ENCODE peak calls at places on chromosome 2, in eight cellular contexts. X, P, R, Q, Z, K, I and J are unnamed samples.

GRCh38 chr2:71492112-71492511 is 38.8 kb downstream of the DYSF start:
- DNase-seq in X (no peak), P (no peak), R (no peak), Q (peak), Z (no peak), K (no peak), I (no peak), J (no peak)

GRCh38 chr2:145744541-145745386 is 1224.8 kb upstream of the ZEB2 start:
- DNase-seq in X (no peak), P (no peak), R (no peak), Q (no peak), Z (no peak), K (no peak), I (no peak), J (no peak)

GRCh38 chr2:212066546-212066945 is 472.1 kb downstream of the ERBB4 start:
- DNase-seq in X (no peak), P (no peak), R (no peak), Q (no peak), Z (no peak), K (no peak), I (no peak), J (no peak)

GRCh38 chr2:206555721-206556120 is 86.6 kb upstream of the FAM237A start:
- DNase-seq in X (no peak), P (no peak), R (no peak), Q (no peak), Z (no peak), K (no peak), I (no peak), J (no peak)

GRCh38 chr2:153416071-153416470 is 62.5 kb downstream of the RPRM start:
- DNase-seq in X (no peak), P (no peak), R (no peak), Q (no peak), Z (no peak), K (no peak), I (no peak), J (no peak)

GRCh38 chr2:176729706-176730569 is 460.7 kb downstream of the MTX2 start:
- DNase-seq in X (no peak), P (no peak), R (no peak), Q (no peak), Z (no peak), K (no peak), I (no peak), J (no peak)

GRCh38 chr2:191222507-191222906 is 22.7 kb upstream of the MYO1B start:
- DNase-seq in X (no peak), P (no peak), R (no peak), Q (no peak), Z (no peak), K (no peak), I (no peak), J (no peak)

GRCh38 chr2:156379069-156379468 is 46.5 kb upstream of the NR4A2 start:
- DNase-seq in X (no peak), P (no peak), R (no peak), Q (no peak), Z (no peak), K (no peak), I (no peak), J (no peak)

GRCh38 chr2:45182667-45183620 is 173.7 kb upstream of the SIX2 start:
- DNase-seq in X (no peak), P (no peak), R (no peak), Q (no peak), Z (no peak), K (no peak), I (no peak), J (no peak)

GRCh38 chr2:75547345-75548035 is 13.2 kb downstream of the EVA1A start:
- DNase-seq in X (no peak), P (no peak), R (no peak), Q (no peak), Z (no peak), K (no peak), I (no peak), J (no peak)

GRCh38 chr2:5725794-5726463 is 33.7 kb downstream of the SOX11 start:
- DNase-seq in X (no peak), P (no peak), R (peak), Q (no peak), Z (no peak), K (no peak), I (peak), J (no peak)

GRCh38 chr2:235940330-235940729 is 227.9 kb downstream of the GBX2 start:
- DNase-seq in X (no peak), P (no peak), R (no peak), Q (peak), Z (no peak), K (no peak), I (no peak), J (peak)

GRCh38 chr2:234964631-234965461 is 13.0 kb downstream of the SH3BP4 start:
- DNase-seq in X (peak), P (no peak), R (no peak), Q (peak), Z (peak), K (no peak), I (no peak), J (no peak)

GRCh38 chr2:86284987-86285386 is 52.4 kb downstream of the REEP1 start:
- DNase-seq in X (no peak), P (no peak), R (no peak), Q (no peak), Z (no peak), K (no peak), I (no peak), J (no peak)

GRCh38 chr2:190587106-190587505 is 52.6 kb upstream of the NEMP2 start:
- DNase-seq in X (no peak), P (no peak), R (no peak), Q (no peak), Z (no peak), K (no peak), I (no peak), J (no peak)

GRCh38 chr2:76985387-76986136 is 536.6 kb downstream of the LRRTM4 start:
- DNase-seq in X (no peak), P (no peak), R (peak), Q (no peak), Z (no peak), K (no peak), I (no peak), J (no peak)

GRCh38 chr2:132279930-132280615 is 118.3 kb upstream of the ANKRD30BL start:
- DNase-seq in X (no peak), P (no peak), R (no peak), Q (no peak), Z (no peak), K (no peak), I (no peak), J (no peak)

GRCh38 chr2:8285081-8285480 is 396.8 kb upstream of the ID2 start:
- DNase-seq in X (no peak), P (no peak), R (peak), Q (no peak), Z (peak), K (no peak), I (no peak), J (no peak)

GRCh38 chr2:241300000-241300399 is 15.5 kb downstream of the HDLBP start:
- DNase-seq in X (no peak), P (no peak), R (peak), Q (no peak), Z (no peak), K (no peak), I (no peak), J (no peak)

GRCh38 chr2:8090748-8091700 is 590.8 kb upstream of the ID2 start:
- DNase-seq in X (no peak), P (no peak), R (no peak), Q (peak), Z (peak), K (no peak), I (no peak), J (peak)

GRCh38 chr2:45973426-45973825 is 322.0 kb downstream of the PRKCE start:
- DNase-seq in X (no peak), P (no peak), R (no peak), Q (no peak), Z (no peak), K (no peak), I (no peak), J (no peak)

GRCh38 chr2:174606336-174606735 is 8.7 kb upstream of the WIPF1 start:
- DNase-seq in X (no peak), P (no peak), R (no peak), Q (peak), Z (no peak), K (no peak), I (no peak), J (no peak)

GRCh38 chr2:20015482-20016083 is 3.1 kb upstream of the MATN3 start:
- DNase-seq in X (no peak), P (peak), R (peak), Q (no peak), Z (peak), K (peak), I (no peak), J (no peak)

GRCh38 chr2:110812726-110813645 is 80.6 kb downstream of the ACOXL start:
- DNase-seq in X (no peak), P (no peak), R (no peak), Q (no peak), Z (no peak), K (no peak), I (no peak), J (no peak)

GRCh38 chr2:143145056-143145455 is 15.8 kb downstream of the ARHGAP15 start:
- DNase-seq in X (no peak), P (no peak), R (no peak), Q (no peak), Z (no peak), K (no peak), I (no peak), J (no peak)

GRCh38 chr2:143140864-143141637 is 11.8 kb downstream of the ARHGAP15 start:
- DNase-seq in X (no peak), P (no peak), R (no peak), Q (no peak), Z (no peak), K (no peak), I (no peak), J (no peak)

GRCh38 chr2:143139835-143140393 is 10.7 kb downstream of the ARHGAP15 start:
- DNase-seq in X (no peak), P (no peak), R (no peak), Q (no peak), Z (no peak), K (no peak), I (no peak), J (no peak)
- TF ChIP-seq POLR2AphosphoS5 in X (no peak), P (no peak), R (no peak), Q (no peak), Z (no peak), K (no peak), I (no peak), J (no peak)

GRCh38 chr2:178350051-178350450 is 100.9 kb downstream of the PRKRA start:
- DNase-seq in X (no peak), P (no peak), R (no peak), Q (no peak), Z (no peak), K (no peak), I (no peak), J (no peak)
- TF ChIP-seq POLR2AphosphoS5 in X (no peak), P (no peak), R (no peak), Q (no peak), Z (no peak), K (no peak), I (no peak), J (no peak)

GRCh38 chr2:27828305-27828704 is 56.8 kb downstream of the MRPL33 start:
- DNase-seq in X (no peak), P (no peak), R (no peak), Q (no peak), Z (no peak), K (no peak), I (no peak), J (no peak)

GRCh38 chr2:27823564-27823963 is 52.0 kb downstream of the MRPL33 start:
- DNase-seq in X (no peak), P (no peak), R (no peak), Q (no peak), Z (no peak), K (no peak), I (no peak), J (no peak)

GRCh38 chr2:27822049-27822448 is 50.5 kb downstream of the MRPL33 start:
- DNase-seq in X (no peak), P (no peak), R (no peak), Q (no peak), Z (no peak), K (no peak), I (no peak), J (no peak)

GRCh38 chr2:27824401-27824800 is 52.9 kb downstream of the MRPL33 start:
- DNase-seq in X (no peak), P (no peak), R (no peak), Q (no peak), Z (no peak), K (no peak), I (no peak), J (no peak)

GRCh38 chr2:27823135-27823534 is 51.6 kb downstream of the MRPL33 start:
- DNase-seq in X (no peak), P (no peak), R (no peak), Q (no peak), Z (no peak), K (no peak), I (no peak), J (no peak)
- TF ChIP-seq POLR2AphosphoS5 in X (no peak), P (no peak), R (no peak), Q (no peak), Z (no peak), K (no peak), I (no peak), J (no peak)

GRCh38 chr2:186032930-186033329 is 294.3 kb downstream of the FSIP2 start:
- DNase-seq in X (no peak), P (no peak), R (no peak), Q (no peak), Z (no peak), K (no peak), I (no peak), J (no peak)
- TF ChIP-seq POLR2AphosphoS5 in X (no peak), P (no peak), R (no peak), Q (no peak), Z (no peak), K (no peak), I (no peak), J (no peak)

GRCh38 chr2:240280621-240281020 is 140.2 kb upstream of the OTOS start:
- DNase-seq in X (no peak), P (no peak), R (no peak), Q (no peak), Z (no peak), K (no peak), I (no peak), J (no peak)
- TF ChIP-seq POLR2AphosphoS5 in X (no peak), P (no peak), R (no peak), Q (no peak), Z (no peak), K (no peak), I (no peak), J (peak)

DNA sequence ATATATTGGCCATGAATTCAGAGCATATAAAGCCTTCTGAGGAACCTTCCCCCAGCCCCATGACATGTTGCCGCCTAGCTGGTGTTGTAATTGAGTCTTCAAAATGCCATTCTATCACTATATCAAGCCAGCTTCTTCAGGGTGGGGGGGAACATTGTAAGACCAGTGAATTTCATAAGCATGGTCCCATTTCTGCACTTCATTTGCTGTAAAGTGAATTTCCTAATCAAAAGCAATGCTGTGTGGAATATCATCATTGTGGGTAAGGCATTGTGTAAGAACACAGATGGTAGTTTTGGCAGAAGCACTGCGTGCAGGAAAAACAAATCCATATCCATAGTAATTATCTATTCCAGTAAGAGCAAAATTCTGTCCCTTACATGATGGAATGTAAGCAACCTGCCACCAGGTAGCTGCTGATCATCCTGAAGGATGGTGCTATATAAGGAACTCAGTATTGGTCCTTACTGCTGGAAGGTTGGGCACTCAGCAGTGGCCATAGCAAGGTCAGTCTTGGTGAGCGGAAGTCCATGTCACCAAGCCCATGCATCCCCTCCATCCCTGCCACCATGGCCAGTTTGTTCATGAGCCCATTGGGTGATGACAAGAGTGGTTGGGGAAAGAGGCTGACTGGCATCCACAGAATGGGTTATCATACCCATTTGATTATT is 159.4 kb downstream of the COPS8 start:
- DNase-seq in X (no peak), P (no peak), R (no peak), Q (no peak), Z (no peak), K (no peak), I (no peak), J (no peak)
- TF ChIP-seq POLR2AphosphoS5 in X (peak), P (no peak), R (no peak), Q (no peak), Z (no peak), K (no peak), I (no peak), J (peak)

DNA sequence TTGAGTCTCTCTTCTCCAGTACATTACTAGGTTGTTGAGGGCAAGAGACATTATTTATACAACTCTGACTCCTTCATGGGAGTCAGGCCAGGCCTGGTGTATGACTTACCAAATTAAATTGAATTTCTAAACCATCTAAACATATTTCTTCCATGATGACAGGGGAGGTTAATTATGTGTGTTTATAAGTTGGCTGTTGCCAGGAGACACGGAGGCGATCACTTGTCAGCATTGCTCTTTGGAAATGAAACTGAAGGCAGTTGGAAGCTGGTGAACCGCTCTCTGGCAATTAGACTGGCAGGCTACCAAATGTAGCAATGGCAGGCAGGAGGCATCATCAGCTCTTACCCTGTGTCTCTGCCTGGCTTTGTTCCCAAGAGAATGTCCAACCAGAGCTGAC is 241.4 kb downstream of the KCNS3 start:
- DNase-seq in X (no peak), P (no peak), R (no peak), Q (peak), Z (no peak), K (no peak), I (no peak), J (no peak)
- TF ChIP-seq POLR2AphosphoS5 in X (peak), P (no peak), R (no peak), Q (peak), Z (no peak), K (no peak), I (no peak), J (peak)